ENCODE peak calls at places on chromosome 11, in nine cellular contexts. One of them, this sample, is unnamed. For H3K36me3, the result is how much of the 10 kb centered on the place peaks cover.

GRCh38 chr11:60756307-60757032 is at the start of gene MS4A15:
- DNase-seq in testis: no peak
- DNase-seq in psoas muscle: no peak
- DNase-seq in mesenchymal stem cell: no peak
- DNase-seq in bronchial epithelial cell: peak
- DNase-seq in GM06990: no peak
- DNase-seq in Peyer's patch: no peak
- DNase-seq in PC-3: peak
- DNase-seq in GM23248: peak
- DNase-seq in this sample: no peak

GRCh38 chr11:115581871-115582639 is 77.8 kb upstream of the CADM1 start:
- DNase-seq in testis: no peak
- DNase-seq in psoas muscle: no peak
- DNase-seq in mesenchymal stem cell: no peak
- DNase-seq in bronchial epithelial cell: peak
- DNase-seq in GM06990: no peak
- DNase-seq in Peyer's patch: no peak
- DNase-seq in PC-3: no peak
- DNase-seq in GM23248: no peak
- DNase-seq in this sample: no peak

GRCh38 chr11:134282121-134283045 is 6.2 kb downstream of the GLB1L3 start:
- DNase-seq in testis: no peak
- DNase-seq in psoas muscle: no peak
- DNase-seq in mesenchymal stem cell: no peak
- DNase-seq in bronchial epithelial cell: peak
- DNase-seq in GM06990: no peak
- DNase-seq in Peyer's patch: no peak
- DNase-seq in PC-3: no peak
- DNase-seq in GM23248: no peak
- DNase-seq in this sample: no peak

GRCh38 chr11:33997473-33998347 is 53.8 kb upstream of the CAPRIN1 start:
- DNase-seq in testis: no peak
- DNase-seq in psoas muscle: no peak
- DNase-seq in mesenchymal stem cell: peak
- DNase-seq in bronchial epithelial cell: peak
- DNase-seq in GM06990: no peak
- DNase-seq in Peyer's patch: no peak
- DNase-seq in PC-3: peak
- DNase-seq in GM23248: peak
- DNase-seq in this sample: no peak

GRCh38 chr11:6693342-6694228 is 10.4 kb upstream of the MRPL17 start:
- DNase-seq in testis: no peak
- DNase-seq in psoas muscle: no peak
- DNase-seq in mesenchymal stem cell: peak
- DNase-seq in bronchial epithelial cell: peak
- DNase-seq in GM06990: no peak
- DNase-seq in Peyer's patch: no peak
- DNase-seq in PC-3: peak
- DNase-seq in GM23248: peak
- DNase-seq in this sample: no peak

GRCh38 chr11:72773291-72773690 is 20.6 kb downstream of the STARD10 start:
- DNase-seq in testis: peak
- DNase-seq in psoas muscle: peak
- DNase-seq in mesenchymal stem cell: peak
- DNase-seq in bronchial epithelial cell: peak
- DNase-seq in GM06990: no peak
- DNase-seq in Peyer's patch: no peak
- DNase-seq in PC-3: peak
- DNase-seq in GM23248: peak
- DNase-seq in this sample: peak

GRCh38 chr11:70739091-70739490 is 340.8 kb downstream of the CTTN start:
- DNase-seq in testis: no peak
- DNase-seq in psoas muscle: no peak
- DNase-seq in mesenchymal stem cell: no peak
- DNase-seq in bronchial epithelial cell: no peak
- DNase-seq in GM06990: no peak
- DNase-seq in Peyer's patch: no peak
- DNase-seq in PC-3: no peak
- DNase-seq in GM23248: no peak
- DNase-seq in this sample: no peak

GRCh38 chr11:72584293-72584921 is 89.8 kb downstream of the PDE2A start:
- DNase-seq in testis: peak
- DNase-seq in psoas muscle: peak
- DNase-seq in mesenchymal stem cell: no peak
- DNase-seq in bronchial epithelial cell: peak
- DNase-seq in GM06990: no peak
- DNase-seq in Peyer's patch: peak
- DNase-seq in PC-3: no peak
- DNase-seq in GM23248: peak
- DNase-seq in this sample: peak

GRCh38 chr11:103322861-103323260 is 213.6 kb downstream of the DYNC2H1 start:
- DNase-seq in testis: no peak
- DNase-seq in psoas muscle: no peak
- DNase-seq in mesenchymal stem cell: peak
- DNase-seq in bronchial epithelial cell: no peak
- DNase-seq in GM06990: no peak
- DNase-seq in Peyer's patch: no peak
- DNase-seq in PC-3: no peak
- DNase-seq in GM23248: no peak
- DNase-seq in this sample: no peak

GRCh38 chr11:14078941-14079522 is 116.5 kb downstream of the SPON1 start:
- DNase-seq in testis: no peak
- DNase-seq in psoas muscle: no peak
- DNase-seq in mesenchymal stem cell: no peak
- DNase-seq in bronchial epithelial cell: no peak
- DNase-seq in GM06990: no peak
- DNase-seq in Peyer's patch: no peak
- DNase-seq in PC-3: no peak
- DNase-seq in GM23248: no peak
- DNase-seq in this sample: no peak

GRCh38 chr11:35554491-35555237 is 29.2 kb upstream of the PAMR1 start:
- DNase-seq in testis: no peak
- DNase-seq in psoas muscle: no peak
- DNase-seq in mesenchymal stem cell: peak
- DNase-seq in bronchial epithelial cell: no peak
- DNase-seq in GM06990: no peak
- DNase-seq in Peyer's patch: no peak
- DNase-seq in PC-3: peak
- DNase-seq in GM23248: peak
- DNase-seq in this sample: no peak

GRCh38 chr11:68792400-68792955 is 41.2 kb upstream of the TESMIN start:
- DNase-seq in testis: no peak
- DNase-seq in psoas muscle: no peak
- DNase-seq in mesenchymal stem cell: peak
- DNase-seq in bronchial epithelial cell: peak
- DNase-seq in GM06990: no peak
- DNase-seq in Peyer's patch: no peak
- DNase-seq in PC-3: no peak
- DNase-seq in GM23248: no peak
- DNase-seq in this sample: no peak

DNA sequence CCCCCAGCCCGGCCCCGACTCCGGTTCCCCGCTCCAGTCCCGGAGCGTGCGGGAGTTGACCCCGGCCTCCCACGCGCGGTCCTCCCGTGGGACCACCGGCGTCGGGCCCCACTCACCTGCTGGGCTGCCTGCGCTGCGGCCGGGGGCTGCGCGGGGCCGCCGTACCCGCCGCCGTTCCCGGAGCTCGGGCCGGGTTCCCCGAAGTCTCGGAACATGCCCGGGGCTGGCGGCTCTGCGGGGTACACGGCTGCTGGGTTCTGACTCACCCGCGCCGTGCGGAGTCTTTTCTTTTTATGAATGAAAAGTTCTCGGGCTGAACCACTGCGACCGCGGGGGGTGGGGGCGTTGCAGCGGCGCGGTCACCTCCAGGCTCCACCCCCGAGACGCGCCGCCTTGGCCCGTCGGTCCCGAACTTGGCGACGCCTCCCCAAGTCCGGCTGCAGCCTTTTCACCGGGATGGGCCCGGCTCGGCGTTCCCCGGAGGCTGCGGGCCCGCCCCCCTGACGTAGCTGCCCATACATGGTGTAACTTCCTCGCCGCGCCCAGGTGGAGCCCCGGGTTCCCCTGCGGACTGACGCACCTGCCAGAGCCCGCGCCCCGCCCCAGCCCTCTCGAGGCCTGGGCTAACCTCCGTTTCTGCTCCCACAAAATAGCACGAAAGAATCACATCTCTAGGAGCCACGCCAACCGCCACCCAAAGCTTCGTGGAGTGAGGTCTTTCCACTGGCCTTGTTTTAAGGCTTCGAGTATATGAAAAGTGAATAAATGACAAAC is at the start of gene FOSL1:
- DNase-seq in testis: peak
- DNase-seq in psoas muscle: peak
- DNase-seq in mesenchymal stem cell: peak
- DNase-seq in bronchial epithelial cell: peak
- DNase-seq in GM06990: peak
- DNase-seq in Peyer's patch: peak
- DNase-seq in PC-3: peak
- DNase-seq in GM23248: peak
- DNase-seq in this sample: peak
- H3K4me3 ChIP-seq in testis: peak
- H3K4me3 ChIP-seq in psoas muscle: peak
- H3K4me3 ChIP-seq in mesenchymal stem cell: peak
- H3K4me3 ChIP-seq in bronchial epithelial cell: peak
- H3K4me3 ChIP-seq in GM06990: peak
- H3K4me3 ChIP-seq in Peyer's patch: peak
- H3K4me3 ChIP-seq in PC-3: peak
- H3K4me3 ChIP-seq in GM23248: peak
- H3K4me3 ChIP-seq in this sample: peak

DNA sequence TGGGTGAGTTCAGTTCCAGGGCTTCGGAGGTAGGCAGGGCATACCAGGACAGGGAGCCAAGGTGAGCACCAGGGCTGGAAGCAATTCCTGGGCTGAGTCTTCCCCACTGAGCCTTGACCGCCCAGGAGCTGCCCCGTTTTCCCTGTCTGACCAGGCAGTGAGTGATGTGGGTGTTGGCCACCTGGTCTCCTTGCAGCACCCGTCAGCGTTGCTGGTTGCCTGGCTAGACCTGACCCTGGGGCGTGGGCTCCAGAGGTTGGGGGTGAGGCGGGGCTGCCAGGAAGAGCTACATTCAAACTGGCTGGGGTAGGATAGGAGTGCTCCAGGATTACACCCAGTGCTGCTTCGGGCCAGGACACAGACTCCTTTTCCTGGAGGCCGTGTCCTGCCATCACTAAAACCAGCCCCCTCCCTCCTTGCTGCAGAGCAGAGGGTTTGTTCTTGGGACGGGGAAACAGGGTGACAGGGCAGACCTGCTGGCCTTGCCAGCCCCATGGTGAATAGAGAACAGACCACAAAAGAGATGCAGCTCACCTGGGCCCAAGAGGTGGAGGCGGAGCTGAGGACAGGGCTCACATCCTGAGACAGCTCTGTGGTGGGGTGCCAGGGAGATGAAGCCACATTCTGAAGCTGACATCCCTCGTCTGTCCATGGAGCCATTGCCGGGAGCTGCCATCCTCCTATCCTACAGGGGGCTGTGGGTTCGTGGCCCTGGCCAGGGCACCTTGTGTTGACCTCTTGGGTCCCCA is 14.2 kb downstream of the INCENP start:
- DNase-seq in testis: peak
- DNase-seq in psoas muscle: no peak
- DNase-seq in mesenchymal stem cell: no peak
- DNase-seq in bronchial epithelial cell: no peak
- DNase-seq in GM06990: no peak
- DNase-seq in Peyer's patch: peak
- DNase-seq in PC-3: no peak
- DNase-seq in GM23248: no peak
- DNase-seq in this sample: peak
- H3K36me3 ChIP-seq in testis: under half
- H3K36me3 ChIP-seq in psoas muscle: half or more
- H3K36me3 ChIP-seq in mesenchymal stem cell: half or more
- H3K36me3 ChIP-seq in bronchial epithelial cell: under half
- H3K36me3 ChIP-seq in GM06990: under half
- H3K36me3 ChIP-seq in Peyer's patch: under half
- H3K36me3 ChIP-seq in PC-3: half or more
- H3K36me3 ChIP-seq in GM23248: under half
- H3K36me3 ChIP-seq in this sample: under half

DNA sequence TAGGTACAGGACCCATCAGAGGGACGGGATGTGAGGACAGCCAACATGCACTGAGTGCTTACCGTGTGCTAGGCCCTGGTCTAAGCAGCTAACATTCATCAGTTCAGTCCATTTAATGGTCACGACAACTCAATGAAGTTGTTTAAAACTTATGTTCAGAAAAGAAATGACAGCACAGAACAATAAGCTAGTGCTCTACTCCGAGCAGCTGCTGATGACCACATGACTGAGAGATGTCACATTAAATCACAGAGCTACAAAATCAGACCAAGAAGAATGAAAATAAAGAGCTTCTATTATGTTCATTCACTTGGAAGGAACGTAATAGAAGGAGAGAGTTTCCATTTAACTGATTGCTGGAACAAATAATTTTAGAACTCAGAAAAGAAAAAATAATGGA is 26.3 kb downstream of the PRDM10 start:
- DNase-seq in testis: no peak
- DNase-seq in psoas muscle: no peak
- DNase-seq in mesenchymal stem cell: no peak
- DNase-seq in bronchial epithelial cell: no peak
- DNase-seq in GM06990: no peak
- DNase-seq in Peyer's patch: no peak
- DNase-seq in PC-3: no peak
- DNase-seq in GM23248: no peak
- DNase-seq in this sample: no peak
- H3K4me3 ChIP-seq in testis: no peak
- H3K4me3 ChIP-seq in psoas muscle: no peak
- H3K4me3 ChIP-seq in mesenchymal stem cell: no peak
- H3K4me3 ChIP-seq in bronchial epithelial cell: no peak
- H3K4me3 ChIP-seq in GM06990: no peak
- H3K4me3 ChIP-seq in Peyer's patch: no peak
- H3K4me3 ChIP-seq in PC-3: no peak
- H3K4me3 ChIP-seq in GM23248: no peak
- H3K4me3 ChIP-seq in this sample: no peak

DNA sequence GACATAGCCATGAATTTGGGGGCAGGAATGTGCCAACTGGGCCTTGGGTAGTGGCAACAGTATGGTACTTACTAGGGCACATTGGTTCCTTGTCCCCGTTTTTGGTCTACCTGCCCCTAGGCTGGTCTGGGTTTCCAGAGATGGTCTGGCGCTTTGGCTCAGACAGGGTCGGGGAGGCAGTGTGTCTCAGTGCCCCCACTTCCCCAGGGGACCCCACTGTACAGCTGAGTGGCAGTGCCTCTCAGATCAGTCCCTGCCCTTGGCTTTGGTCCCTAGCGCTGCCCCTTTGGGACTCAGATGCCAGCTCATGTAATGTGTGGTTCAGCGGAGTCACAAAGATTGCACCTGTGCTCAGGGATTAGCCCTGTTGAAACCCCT is 3.3 kb downstream of the RIC8A start:
- DNase-seq in testis: no peak
- DNase-seq in psoas muscle: peak
- DNase-seq in mesenchymal stem cell: no peak
- DNase-seq in bronchial epithelial cell: no peak
- DNase-seq in GM06990: no peak
- DNase-seq in Peyer's patch: no peak
- DNase-seq in PC-3: no peak
- DNase-seq in GM23248: no peak
- DNase-seq in this sample: no peak
- H3K36me3 ChIP-seq in testis: under half
- H3K36me3 ChIP-seq in psoas muscle: half or more
- H3K36me3 ChIP-seq in mesenchymal stem cell: half or more
- H3K36me3 ChIP-seq in bronchial epithelial cell: under half
- H3K36me3 ChIP-seq in GM06990: under half
- H3K36me3 ChIP-seq in Peyer's patch: under half
- H3K36me3 ChIP-seq in PC-3: under half
- H3K36me3 ChIP-seq in GM23248: half or more
- H3K36me3 ChIP-seq in this sample: under half